ENCODE peak calls at places on chromosome 15, in six cellular contexts. V is aorta; G is mammary epithelial cell; B is CD8-positive, alpha-beta memory T cell; C is osteoblast; M is esophagus squamous epithelium. E is an unnamed sample.

GRCh38 chr15:52234596-52235541 is 43.7 kb upstream of the GNB5 start:
- DNase-seq in M (no peak), G (no peak), B (peak), V (no peak), C (no peak), E (peak)

GRCh38 chr15:38207591-38207990 is 45.0 kb upstream of the SPRED1 start:
- DNase-seq in V (no peak), M (no peak), C (no peak), B (no peak), G (peak), E (no peak)

GRCh38 chr15:34855893-34856292 is 60.5 kb upstream of the ACTC1 start:
- DNase-seq in M (no peak), C (no peak), B (no peak), G (peak), V (peak), E (no peak)

GRCh38 chr15:45637552-45638033 is 2.8 kb downstream of the SQOR start:
- DNase-seq in B (peak), G (peak), C (peak), V (peak), M (no peak), E (peak)

GRCh38 chr15:60740787-60741354 is 261.9 kb upstream of the ICE2 start:
- DNase-seq in B (no peak), G (no peak), M (no peak), C (no peak), V (no peak), E (no peak)

GRCh38 chr15:34696506-34696905 is 58.3 kb downstream of the GJD2 start:
- DNase-seq in B (no peak), C (no peak), G (no peak), M (no peak), V (no peak), E (no peak)

GRCh38 chr15:63244976-63245645 is 32.3 kb upstream of the APH1B start:
- DNase-seq in B (peak), M (no peak), G (no peak), V (no peak), C (peak), E (no peak)

GRCh38 chr15:93250212-93250611 is 161.2 kb upstream of the RGMA start:
- DNase-seq in B (no peak), V (no peak), M (no peak), G (no peak), C (no peak), E (no peak)

GRCh38 chr15:64009798-64010241 is 36.5 kb downstream of the DAPK2 start:
- DNase-seq in G (peak), C (no peak), B (peak), V (no peak), M (no peak), E (peak)

GRCh38 chr15:58026051-58026450 is 39.5 kb downstream of the ALDH1A2 start:
- DNase-seq in G (peak), B (no peak), C (no peak), M (no peak), V (no peak), E (no peak)

GRCh38 chr15:40768492-40769309 is 1.1 kb upstream of the C15orf62 start:
- DNase-seq in C (no peak), M (no peak), V (no peak), B (no peak), G (no peak), E (no peak)

GRCh38 chr15:62089616-62090015 is 22.8 kb downstream of the C2CD4A start:
- DNase-seq in M (no peak), B (no peak), V (no peak), G (no peak), C (no peak), E (no peak)

DNA sequence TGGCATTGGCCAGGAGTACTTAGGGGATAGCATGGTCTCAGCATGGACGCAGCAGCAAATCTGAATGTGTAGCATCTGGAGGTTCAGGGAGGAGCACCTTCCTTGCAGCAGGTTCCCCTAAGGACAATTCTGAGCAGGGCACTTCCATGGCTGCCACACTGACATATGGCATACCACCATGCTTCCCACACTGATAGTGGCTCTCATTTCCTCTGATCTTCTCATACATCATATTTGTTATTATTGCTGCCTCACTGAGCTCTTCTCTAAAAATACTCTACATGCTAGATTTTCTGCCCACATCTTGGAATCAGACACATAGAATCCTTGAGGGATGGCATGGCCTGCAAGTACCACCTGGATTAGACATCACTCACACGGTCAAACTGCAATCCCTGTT is 7.3 kb upstream of the MNS1 start:
- DNase-seq in V (no peak), G (no peak), M (no peak), C (no peak), B (no peak), E (no peak)
- H3K27ac ChIP-seq in V (no peak), G (no peak), M (no peak), C (no peak), B (no peak), E (no peak)

DNA sequence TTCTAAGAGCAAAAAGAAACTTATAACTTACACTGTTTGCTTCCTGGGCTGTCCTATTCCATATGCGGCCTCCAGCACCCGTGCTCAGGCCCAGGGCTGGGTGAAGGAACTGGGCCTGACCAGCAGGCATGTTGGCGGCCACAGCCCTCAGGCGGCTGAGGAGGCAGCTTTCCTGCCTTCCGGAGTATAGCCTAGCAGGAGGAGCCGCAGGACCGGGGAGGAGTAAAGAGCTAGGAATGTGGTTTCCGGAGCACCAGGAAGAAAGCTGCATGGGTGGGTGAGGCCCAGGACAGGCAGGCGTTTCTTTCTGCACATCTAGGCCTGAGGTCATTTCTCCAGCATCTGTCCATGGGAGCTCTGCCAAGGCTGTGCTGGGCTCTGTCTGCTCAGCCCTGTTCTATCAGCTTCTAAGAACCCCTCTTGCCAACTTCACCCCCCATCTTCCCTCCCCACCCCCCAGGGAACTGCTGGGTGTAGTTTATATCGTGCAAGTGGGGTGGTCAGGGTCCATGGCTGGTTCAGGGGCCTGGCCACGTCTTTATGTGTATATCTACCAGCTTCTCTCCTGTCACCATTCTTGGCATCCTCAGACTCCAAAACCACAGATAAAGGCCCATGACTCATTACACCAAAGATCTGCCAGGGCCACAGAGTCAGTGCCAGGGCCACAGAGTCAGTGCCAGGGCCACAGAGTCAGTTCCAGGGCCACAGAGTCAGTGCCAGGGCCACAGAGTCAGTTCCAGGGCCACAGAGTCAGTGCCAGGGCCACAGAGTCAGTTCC is 7.8 kb upstream of the KIF7 start:
- DNase-seq in B (no peak), G (peak), M (no peak), C (peak), V (peak), E (no peak)
- H3K27ac ChIP-seq in B (no peak), G (peak), M (peak), C (peak), V (peak), E (no peak)

DNA sequence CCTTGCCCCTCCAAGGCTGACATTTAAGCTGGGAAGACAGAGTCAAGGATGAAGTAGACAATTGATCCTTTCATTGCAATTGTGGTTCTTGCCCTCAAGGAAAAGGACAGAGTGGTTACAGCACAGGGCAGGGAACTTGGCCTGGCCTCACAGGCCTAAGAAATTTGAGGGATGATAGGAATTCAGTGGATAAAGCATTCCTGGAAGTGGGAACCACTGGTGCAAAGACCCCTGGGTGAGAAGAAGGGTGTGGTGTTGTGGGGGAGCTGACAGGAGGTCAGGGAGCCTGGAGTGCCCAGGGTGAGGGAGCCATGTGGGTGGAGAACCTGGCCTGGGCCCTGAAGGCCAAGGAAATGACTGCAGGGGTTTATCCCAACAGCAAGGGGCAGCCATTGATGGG is 287.4 kb downstream of the UACA start:
- DNase-seq in M (no peak), B (no peak), V (no peak), G (no peak), C (no peak), E (no peak)
- H3K27ac ChIP-seq in M (no peak), B (no peak), V (peak), G (no peak), C (peak), E (no peak)

GRCh38 chr15:91537868-91538267 is 315.6 kb upstream of the SLCO3A1 start:
- DNase-seq in C (no peak), G (no peak), M (no peak), V (no peak), B (no peak), E (no peak)
- H3K27ac ChIP-seq in C (no peak), G (no peak), M (no peak), V (no peak), B (no peak), E (no peak)